ENCODE peak calls at places on chromosomes 2 and 18, in eight cellular contexts. One of them, this sample, is unnamed. For H3K9me3, the result is how much of the 10 kb centered on the place peaks cover.

GRCh38 chr2:177242136-177242987 is 22.2 kb downstream of the NFE2L2 start:
- DNase-seq in upper lobe of right lung: no peak
- DNase-seq in PC-9: peak
- DNase-seq in CD4-positive, CD25-positive, alpha-beta regulatory T cell: no peak
- DNase-seq in right cardiac atrium: no peak
- DNase-seq in uterus: no peak
- DNase-seq in A549: peak
- DNase-seq in left lung: no peak
- DNase-seq in this sample: no peak

GRCh38 chr2:225779829-225780228 is 380.3 kb downstream of the NYAP2 start:
- DNase-seq in upper lobe of right lung: no peak
- DNase-seq in PC-9: no peak
- DNase-seq in CD4-positive, CD25-positive, alpha-beta regulatory T cell: no peak
- DNase-seq in right cardiac atrium: no peak
- DNase-seq in uterus: no peak
- DNase-seq in A549: no peak
- DNase-seq in left lung: no peak
- DNase-seq in this sample: no peak

GRCh38 chr2:204529795-204530463 is 15.3 kb upstream of the PARD3B start:
- DNase-seq in upper lobe of right lung: no peak
- DNase-seq in PC-9: no peak
- DNase-seq in CD4-positive, CD25-positive, alpha-beta regulatory T cell: no peak
- DNase-seq in right cardiac atrium: no peak
- DNase-seq in uterus: no peak
- DNase-seq in A549: no peak
- DNase-seq in left lung: no peak
- DNase-seq in this sample: no peak

GRCh38 chr18:3998698-3999333 is 456.3 kb downstream of the DLGAP1 start:
- DNase-seq in upper lobe of right lung: no peak
- DNase-seq in PC-9: no peak
- DNase-seq in CD4-positive, CD25-positive, alpha-beta regulatory T cell: no peak
- DNase-seq in right cardiac atrium: no peak
- DNase-seq in uterus: no peak
- DNase-seq in A549: no peak
- DNase-seq in left lung: no peak
- DNase-seq in this sample: no peak

GRCh38 chr2:15449542-15450236 is 111.4 kb downstream of the NBAS start:
- DNase-seq in upper lobe of right lung: no peak
- DNase-seq in PC-9: no peak
- DNase-seq in CD4-positive, CD25-positive, alpha-beta regulatory T cell: no peak
- DNase-seq in right cardiac atrium: no peak
- DNase-seq in uterus: no peak
- DNase-seq in A549: no peak
- DNase-seq in left lung: no peak
- DNase-seq in this sample: no peak

GRCh38 chr2:213353419-213353818 is 69.2 kb downstream of the SPAG16 start:
- DNase-seq in upper lobe of right lung: no peak
- DNase-seq in PC-9: no peak
- DNase-seq in CD4-positive, CD25-positive, alpha-beta regulatory T cell: no peak
- DNase-seq in right cardiac atrium: no peak
- DNase-seq in uterus: no peak
- DNase-seq in A549: no peak
- DNase-seq in left lung: no peak
- DNase-seq in this sample: no peak

GRCh38 chr18:62954341-62954740 is 239.0 kb downstream of the PHLPP1 start:
- DNase-seq in upper lobe of right lung: no peak
- DNase-seq in PC-9: no peak
- DNase-seq in CD4-positive, CD25-positive, alpha-beta regulatory T cell: peak
- DNase-seq in right cardiac atrium: no peak
- DNase-seq in uterus: no peak
- DNase-seq in A549: no peak
- DNase-seq in left lung: no peak
- DNase-seq in this sample: no peak

GRCh38 chr18:77711096-77711495 is 461.4 kb downstream of the GALR1 start:
- DNase-seq in upper lobe of right lung: no peak
- DNase-seq in PC-9: no peak
- DNase-seq in CD4-positive, CD25-positive, alpha-beta regulatory T cell: no peak
- DNase-seq in right cardiac atrium: no peak
- DNase-seq in uterus: no peak
- DNase-seq in A549: no peak
- DNase-seq in left lung: no peak
- DNase-seq in this sample: no peak

GRCh38 chr2:65545818-65546217 is 113.4 kb upstream of the SPRED2 start:
- DNase-seq in upper lobe of right lung: no peak
- DNase-seq in PC-9: peak
- DNase-seq in CD4-positive, CD25-positive, alpha-beta regulatory T cell: no peak
- DNase-seq in right cardiac atrium: no peak
- DNase-seq in uterus: no peak
- DNase-seq in A549: no peak
- DNase-seq in left lung: no peak
- DNase-seq in this sample: no peak

GRCh38 chr2:205746408-205746785 is 64.1 kb downstream of the NRP2 start:
- DNase-seq in upper lobe of right lung: peak
- DNase-seq in PC-9: peak
- DNase-seq in CD4-positive, CD25-positive, alpha-beta regulatory T cell: no peak
- DNase-seq in right cardiac atrium: no peak
- DNase-seq in uterus: no peak
- DNase-seq in A549: no peak
- DNase-seq in left lung: peak
- DNase-seq in this sample: no peak

GRCh38 chr2:156565066-156565710 is 129.0 kb downstream of the GPD2 start:
- DNase-seq in upper lobe of right lung: no peak
- DNase-seq in PC-9: no peak
- DNase-seq in CD4-positive, CD25-positive, alpha-beta regulatory T cell: no peak
- DNase-seq in right cardiac atrium: no peak
- DNase-seq in uterus: no peak
- DNase-seq in A549: no peak
- DNase-seq in left lung: no peak
- DNase-seq in this sample: no peak

GRCh38 chr2:188378551-188378950 is 86.9 kb downstream of the GULP1 start:
- DNase-seq in upper lobe of right lung: no peak
- DNase-seq in PC-9: no peak
- DNase-seq in CD4-positive, CD25-positive, alpha-beta regulatory T cell: no peak
- DNase-seq in right cardiac atrium: no peak
- DNase-seq in uterus: no peak
- DNase-seq in A549: no peak
- DNase-seq in left lung: no peak
- DNase-seq in this sample: no peak

GRCh38 chr18:42925036-42925435 is 190.4 kb downstream of the RIT2 start:
- DNase-seq in upper lobe of right lung: no peak
- DNase-seq in PC-9: no peak
- DNase-seq in CD4-positive, CD25-positive, alpha-beta regulatory T cell: no peak
- DNase-seq in right cardiac atrium: no peak
- DNase-seq in uterus: no peak
- DNase-seq in A549: no peak
- DNase-seq in left lung: no peak
- DNase-seq in this sample: no peak

GRCh38 chr2:156399224-156399949 is 36.8 kb upstream of the GPD2 start:
- DNase-seq in upper lobe of right lung: peak
- DNase-seq in PC-9: peak
- DNase-seq in CD4-positive, CD25-positive, alpha-beta regulatory T cell: no peak
- DNase-seq in right cardiac atrium: no peak
- DNase-seq in uterus: no peak
- DNase-seq in A549: peak
- DNase-seq in left lung: peak
- DNase-seq in this sample: no peak

GRCh38 chr18:27803957-27804356 is 373.0 kb downstream of the CDH2 start:
- DNase-seq in upper lobe of right lung: no peak
- DNase-seq in PC-9: no peak
- DNase-seq in CD4-positive, CD25-positive, alpha-beta regulatory T cell: no peak
- DNase-seq in right cardiac atrium: no peak
- DNase-seq in uterus: no peak
- DNase-seq in A549: no peak
- DNase-seq in left lung: no peak
- DNase-seq in this sample: no peak

GRCh38 chr2:41142463-41142862 is 690.6 kb upstream of the SLC8A1 start:
- DNase-seq in upper lobe of right lung: no peak
- DNase-seq in PC-9: no peak
- DNase-seq in CD4-positive, CD25-positive, alpha-beta regulatory T cell: no peak
- DNase-seq in right cardiac atrium: no peak
- DNase-seq in uterus: no peak
- DNase-seq in A549: no peak
- DNase-seq in left lung: no peak
- DNase-seq in this sample: no peak

GRCh38 chr18:25915907-25916306 is 174.5 kb downstream of the SS18 start:
- DNase-seq in upper lobe of right lung: no peak
- DNase-seq in PC-9: no peak
- DNase-seq in CD4-positive, CD25-positive, alpha-beta regulatory T cell: no peak
- DNase-seq in right cardiac atrium: no peak
- DNase-seq in uterus: no peak
- DNase-seq in A549: no peak
- DNase-seq in left lung: no peak
- DNase-seq in this sample: no peak

GRCh38 chr2:135052997-135053474 is 944 bp downstream of the RAB3GAP1 start:
- DNase-seq in upper lobe of right lung: no peak
- DNase-seq in PC-9: no peak
- DNase-seq in CD4-positive, CD25-positive, alpha-beta regulatory T cell: peak
- DNase-seq in right cardiac atrium: no peak
- DNase-seq in uterus: no peak
- DNase-seq in A549: no peak
- DNase-seq in left lung: no peak
- DNase-seq in this sample: no peak

GRCh38 chr2:224971214-224971613 is 71.1 kb downstream of the DOCK10 start:
- DNase-seq in upper lobe of right lung: peak
- DNase-seq in PC-9: peak
- DNase-seq in CD4-positive, CD25-positive, alpha-beta regulatory T cell: no peak
- DNase-seq in right cardiac atrium: no peak
- DNase-seq in uterus: no peak
- DNase-seq in A549: no peak
- DNase-seq in left lung: peak
- DNase-seq in this sample: no peak

GRCh38 chr2:74059137-74059775 is 74.5 kb downstream of the TET3 start:
- DNase-seq in upper lobe of right lung: no peak
- DNase-seq in PC-9: no peak
- DNase-seq in CD4-positive, CD25-positive, alpha-beta regulatory T cell: no peak
- DNase-seq in right cardiac atrium: no peak
- DNase-seq in uterus: no peak
- DNase-seq in A549: no peak
- DNase-seq in left lung: no peak
- DNase-seq in this sample: no peak

GRCh38 chr2:217286833-217287232 is 427.0 kb upstream of the TNP1 start:
- DNase-seq in upper lobe of right lung: no peak
- DNase-seq in PC-9: no peak
- DNase-seq in CD4-positive, CD25-positive, alpha-beta regulatory T cell: no peak
- DNase-seq in right cardiac atrium: no peak
- DNase-seq in uterus: no peak
- DNase-seq in A549: no peak
- DNase-seq in left lung: no peak
- DNase-seq in this sample: no peak

GRCh38 chr2:236015171-236015570 is 153.0 kb downstream of the GBX2 start:
- DNase-seq in upper lobe of right lung: no peak
- DNase-seq in PC-9: no peak
- DNase-seq in CD4-positive, CD25-positive, alpha-beta regulatory T cell: no peak
- DNase-seq in right cardiac atrium: no peak
- DNase-seq in uterus: no peak
- DNase-seq in A549: no peak
- DNase-seq in left lung: no peak
- DNase-seq in this sample: no peak

DNA sequence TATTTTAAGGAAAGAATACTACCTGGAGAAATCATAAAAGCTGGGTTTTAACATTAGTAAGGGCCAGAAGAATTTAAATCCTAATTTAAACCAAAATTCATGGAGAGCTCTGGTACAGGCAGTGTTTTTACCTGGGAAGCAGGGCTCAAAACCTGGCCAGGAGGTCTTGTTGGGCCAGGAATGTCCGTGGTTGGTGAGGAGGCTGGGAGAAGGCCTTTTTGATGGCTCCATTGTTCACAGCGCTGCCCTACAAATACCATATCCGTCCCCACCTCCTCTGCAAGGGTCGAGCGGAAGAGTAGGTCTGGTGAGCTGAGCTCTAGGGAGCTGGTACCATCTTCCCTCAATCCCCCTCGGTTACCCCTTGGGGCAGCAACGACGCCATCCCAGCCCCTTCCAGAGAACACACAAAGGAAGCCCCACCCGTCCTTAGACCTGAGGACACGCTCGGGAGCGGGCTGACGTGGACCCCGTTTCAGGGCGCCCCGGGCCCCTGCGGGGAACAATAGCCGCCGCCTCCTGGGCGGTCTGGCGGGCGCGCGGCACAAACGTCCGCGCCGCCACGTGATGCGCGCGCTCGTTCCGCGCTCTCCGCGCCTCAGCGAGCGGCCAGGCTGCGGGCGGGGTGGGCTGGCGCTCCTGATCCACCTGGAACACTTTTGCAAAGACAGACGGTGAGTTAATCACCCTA is 10.7 kb upstream of the HOXD1 start:
- DNase-seq in upper lobe of right lung: no peak
- DNase-seq in PC-9: no peak
- DNase-seq in CD4-positive, CD25-positive, alpha-beta regulatory T cell: no peak
- DNase-seq in right cardiac atrium: no peak
- DNase-seq in uterus: no peak
- DNase-seq in A549: no peak
- DNase-seq in left lung: no peak
- DNase-seq in this sample: no peak
- H3K4me3 ChIP-seq in upper lobe of right lung: peak
- H3K4me3 ChIP-seq in PC-9: no peak
- H3K4me3 ChIP-seq in CD4-positive, CD25-positive, alpha-beta regulatory T cell: no peak
- H3K4me3 ChIP-seq in right cardiac atrium: no peak
- H3K4me3 ChIP-seq in uterus: peak
- H3K4me3 ChIP-seq in A549: no peak
- H3K4me3 ChIP-seq in left lung: peak
- H3K4me3 ChIP-seq in this sample: no peak

GRCh38 chr2:132521321-132521720 is 104.7 kb downstream of the GPR39 start:
- DNase-seq in upper lobe of right lung: no peak
- DNase-seq in PC-9: no peak
- DNase-seq in CD4-positive, CD25-positive, alpha-beta regulatory T cell: no peak
- DNase-seq in right cardiac atrium: no peak
- DNase-seq in uterus: no peak
- DNase-seq in A549: no peak
- DNase-seq in left lung: no peak
- DNase-seq in this sample: no peak
- H3K9me3 ChIP-seq in upper lobe of right lung: under half
- H3K9me3 ChIP-seq in PC-9: under half
- H3K9me3 ChIP-seq in CD4-positive, CD25-positive, alpha-beta regulatory T cell: under half
- H3K9me3 ChIP-seq in right cardiac atrium: under half
- H3K9me3 ChIP-seq in uterus: under half
- H3K9me3 ChIP-seq in A549: under half
- H3K9me3 ChIP-seq in left lung: under half
- H3K9me3 ChIP-seq in this sample: under half

DNA sequence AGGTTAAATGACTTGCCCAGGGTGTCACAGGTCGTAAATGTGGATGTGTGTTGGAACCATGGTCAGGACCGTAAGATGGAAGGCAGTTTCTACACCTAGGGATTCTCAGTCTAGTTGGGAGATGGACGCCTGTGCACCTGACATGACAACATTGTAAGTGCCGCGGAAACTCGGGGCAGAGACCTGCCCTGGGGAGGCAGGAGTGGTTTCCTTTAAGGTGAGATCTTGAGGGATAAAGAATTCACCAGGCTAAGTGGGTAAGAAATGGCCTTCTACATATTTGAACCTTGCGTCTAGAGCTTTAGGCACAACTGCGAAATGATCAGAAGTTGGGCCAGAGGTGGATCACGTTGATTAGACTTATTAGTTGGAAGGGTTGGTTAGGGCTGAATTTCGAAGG is 1.6 kb downstream of the DGKD start:
- DNase-seq in upper lobe of right lung: peak
- DNase-seq in PC-9: no peak
- DNase-seq in CD4-positive, CD25-positive, alpha-beta regulatory T cell: no peak
- DNase-seq in right cardiac atrium: no peak
- DNase-seq in uterus: no peak
- DNase-seq in A549: no peak
- DNase-seq in left lung: no peak
- DNase-seq in this sample: no peak
- H3K4me3 ChIP-seq in upper lobe of right lung: peak
- H3K4me3 ChIP-seq in PC-9: peak
- H3K4me3 ChIP-seq in CD4-positive, CD25-positive, alpha-beta regulatory T cell: peak
- H3K4me3 ChIP-seq in right cardiac atrium: no peak
- H3K4me3 ChIP-seq in uterus: no peak
- H3K4me3 ChIP-seq in A549: peak
- H3K4me3 ChIP-seq in left lung: peak
- H3K4me3 ChIP-seq in this sample: no peak

GRCh38 chr18:72152935-72153334 is 391.2 kb downstream of the CBLN2 start:
- DNase-seq in upper lobe of right lung: no peak
- DNase-seq in PC-9: no peak
- DNase-seq in CD4-positive, CD25-positive, alpha-beta regulatory T cell: no peak
- DNase-seq in right cardiac atrium: no peak
- DNase-seq in uterus: no peak
- DNase-seq in A549: no peak
- DNase-seq in left lung: no peak
- DNase-seq in this sample: no peak
- H3K9me3 ChIP-seq in upper lobe of right lung: under half
- H3K9me3 ChIP-seq in PC-9: under half
- H3K9me3 ChIP-seq in CD4-positive, CD25-positive, alpha-beta regulatory T cell: under half
- H3K9me3 ChIP-seq in right cardiac atrium: under half
- H3K9me3 ChIP-seq in uterus: under half
- H3K9me3 ChIP-seq in A549: under half
- H3K9me3 ChIP-seq in left lung: under half
- H3K9me3 ChIP-seq in this sample: under half

This sample was measured in aorta.